ENCODE peak calls at places on chromosomes 16 and 17, in four cellular contexts. P is cardiac fibroblast, A is H1, W is sigmoid colon. B is an unnamed sample.

GRCh38 chr16:48426244-48427135 is 41.3 kb upstream of the SIAH1 start:
- DNase-seq in P (peak; percentile 28), A (no peak), W (no peak), B (no peak)

GRCh38 chr16:78894872-78895271 is 705.7 kb downstream of the MAF start:
- DNase-seq in P (no peak), A (no peak), W (no peak), B (no peak)

GRCh38 chr17:49696233-49696761 is 11.5 kb downstream of the SLC35B1 start:
- DNase-seq in P (no peak), A (no peak), W (no peak), B (peak; percentile 76)

GRCh38 chr16:10679921-10680320 is 14.8 kb downstream of the TEKT5 start:
- DNase-seq in P (no peak), A (no peak), W (no peak), B (no peak)

GRCh38 chr16:54779549-54779948 is 151.1 kb upstream of the IRX5 start:
- DNase-seq in P (no peak), A (no peak), W (no peak), B (no peak)

GRCh38 chr17:48121921-48122650 is 14.5 kb downstream of the SNX11 start:
- DNase-seq in P (no peak), A (no peak), W (no peak), B (no peak)

GRCh38 chr17:27996157-27997043 is 46.1 kb upstream of the NLK start:
- DNase-seq in P (no peak), A (no peak), W (no peak), B (no peak)

GRCh38 chr16:400061-400540 is 1.6 kb upstream of the DECR2 start:
- DNase-seq in P (no peak), A (no peak), W (no peak), B (no peak)

GRCh38 chr17:20092292-20092867 is 83.2 kb downstream of the SPECC1 start:
- DNase-seq in P (peak; percentile 54), A (no peak), W (no peak), B (no peak)

GRCh38 chr16:9012848-9013507 is 49.3 kb upstream of the USP7 start:
- DNase-seq in P (no peak), A (peak; percentile 82), W (no peak), B (no peak)

GRCh38 chr16:89970011-89970410 is 21.5 kb downstream of the DEF8 start:
- DNase-seq in P (no peak), A (no peak), W (no peak), B (no peak)

GRCh38 chr17:57861000-57861736 is 11.3 kb upstream of the MRPS23 start:
- DNase-seq in P (peak; percentile 27), A (no peak), W (peak; percentile 85), B (no peak)

GRCh38 chr17:68391561-68392268 is 65.6 kb downstream of the WIPI1 start:
- DNase-seq in P (no peak), A (no peak), W (peak; percentile 69), B (no peak)

GRCh38 chr16:77359065-77359502 is 75.8 kb downstream of the ADAMTS18 start:
- DNase-seq in P (peak; percentile 89), A (no peak), W (no peak), B (no peak)

GRCh38 chr16:24054649-24055560 is 201.2 kb upstream of the CACNG3 start:
- DNase-seq in P (no peak), A (no peak), W (no peak), B (no peak)

GRCh38 chr17:6098050-6098449 is 27.9 kb downstream of the WSCD1 start:
- DNase-seq in P (no peak), A (no peak), W (peak; percentile 27), B (no peak)

GRCh38 chr16:50467943-50468748 is 80.0 kb upstream of the NKD1 start:
- DNase-seq in P (no peak), A (no peak), W (peak; percentile 62), B (no peak)

GRCh38 chr17:78697846-78698343 is 84.2 kb downstream of the CYTH1 start:
- DNase-seq in P (no peak), A (no peak), W (no peak), B (no peak)

GRCh38 chr16:11133344-11133921 is 122.6 kb downstream of the SOCS1 start:
- DNase-seq in P (peak; percentile 97), A (no peak), W (peak; percentile 95), B (no peak)

GRCh38 chr17:34519286-34519685 is 60.1 kb upstream of the TMEM132E start:
- DNase-seq in P (no peak), A (peak; percentile 25), W (no peak), B (no peak)

GRCh38 chr17:39235555-39236221 is 9.9 kb upstream of the STAC2 start:
- DNase-seq in P (peak; percentile 70), A (peak; percentile 49), W (no peak), B (peak; percentile 31)

GRCh38 chr17:50381260-50381815 is 8.3 kb downstream of the EME1 start:
- DNase-seq in P (no peak), A (no peak), W (no peak), B (no peak)

GRCh38 chr17:71727723-71728122 is 393.1 kb upstream of the SOX9 start:
- DNase-seq in P (no peak), A (no peak), W (no peak), B (no peak)

GRCh38 chr17:27241346-27241946 is 52.5 kb upstream of the WSB1 start:
- DNase-seq in P (peak; percentile 50), A (no peak), W (no peak), B (no peak)

GRCh38 chr16:4640572-4641305 is 16.1 kb downstream of the MGRN1 start:
- DNase-seq in P (no peak), A (no peak), W (no peak), B (no peak)

GRCh38 chr16:77585852-77586251 is 136.5 kb upstream of the NUDT7 start:
- DNase-seq in P (peak; percentile 75), A (no peak), W (no peak), B (no peak)

GRCh38 chr17:76561332-76561731 is 21.5 kb downstream of the PRCD start:
- DNase-seq in P (no peak), A (no peak), W (no peak), B (no peak)

GRCh38 chr17:4672055-4672630 is 30.7 kb upstream of the ALOX15 start:
- DNase-seq in P (no peak), A (no peak), W (no peak), B (no peak)

GRCh38 chr16:74574146-74574545 is 32.8 kb downstream of the GLG1 start:
- DNase-seq in P (no peak), A (no peak), W (no peak), B (no peak)

GRCh38 chr17:73689596-73690275 is 45.5 kb upstream of the SDK2 start:
- DNase-seq in P (no peak), A (no peak), W (no peak), B (no peak)

GRCh38 chr17:46811978-46812583 is 6.4 kb downstream of the WNT3 start:
- DNase-seq in P (no peak), A (no peak), W (no peak), B (no peak)

GRCh38 chr17:16215002-16215272 is 397 bp downstream of the NCOR1 start:
- DNase-seq in P (peak; percentile 38), A (no peak), W (no peak), B (no peak)

GRCh38 chr16:58426960-58427359 is 34.7 kb downstream of the GINS3 start:
- DNase-seq in P (no peak), A (no peak), W (no peak), B (no peak)

GRCh38 chr17:51397361-51398127 is 137.2 kb downstream of the UTP18 start:
- DNase-seq in P (peak; percentile 43), A (no peak), W (no peak), B (no peak)

GRCh38 chr16:72013389-72013788 is 4.8 kb downstream of the DHODH start:
- DNase-seq in P (peak; percentile 30), A (no peak), W (no peak), B (no peak)
- H3K4me3 ChIP-seq in P (no peak overlapping the region), A (no peak overlapping the region), W (no peak overlapping the region), B (no peak overlapping the region)

GRCh38 chr17:80453126-80453979 is 23.1 kb downstream of the NPTX1 start:
- DNase-seq in P (no peak), A (no peak), W (no peak), B (no peak)
- H3K4me3 ChIP-seq in P (peak overlapping the region; percentile 70), A (peak overlapping the region; percentile 81), W (no peak overlapping the region), B (peak overlapping the region; percentile 63)

DNA sequence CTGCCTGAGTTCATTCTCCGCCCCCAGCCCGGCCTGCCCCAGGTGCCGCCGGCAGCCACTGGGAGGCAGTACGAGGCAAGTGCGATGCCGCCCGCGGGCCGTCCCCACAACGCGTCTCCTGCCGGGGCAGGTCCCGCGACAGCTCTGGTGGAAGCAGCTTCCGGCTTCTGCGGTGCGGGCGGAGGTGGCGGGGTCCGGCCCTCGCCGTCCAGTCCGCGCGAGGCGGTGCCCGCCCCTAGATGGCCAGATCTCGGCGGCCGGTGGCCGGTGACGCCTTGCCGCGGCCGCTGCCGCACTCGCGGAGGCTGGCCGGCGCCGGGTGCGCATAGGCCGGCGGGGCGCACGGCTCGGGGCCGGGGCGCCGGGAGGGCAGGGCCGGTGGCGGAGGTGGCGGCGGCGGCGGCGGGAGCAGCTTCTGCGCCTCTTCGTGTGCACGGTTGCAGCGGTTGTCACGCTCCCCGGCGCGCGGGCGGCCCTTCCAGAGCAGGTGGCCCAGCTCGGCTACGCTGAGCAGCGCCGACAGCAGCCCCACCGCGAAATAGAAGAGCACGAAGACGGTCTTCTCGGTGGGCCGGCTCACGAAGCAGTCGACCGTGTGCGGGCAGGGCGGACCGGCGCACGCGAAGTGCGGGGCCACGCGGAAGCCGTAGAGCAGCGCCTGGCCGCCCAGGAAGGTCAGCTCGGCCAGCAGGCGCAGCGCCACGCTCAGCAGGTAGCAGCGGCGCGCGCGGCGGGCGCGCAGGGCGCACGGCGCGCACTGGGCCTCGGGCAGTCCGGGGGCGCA is 1.6 kb downstream of the GJD3 start:
- DNase-seq in P (peak; percentile 76), A (no peak), W (peak; percentile 79), B (no peak)
- H3K4me3 ChIP-seq in P (peak overlapping the region; percentile 64), A (peak overlapping the region; percentile 21), W (peak overlapping the region; percentile 61), B (peak overlapping the region; percentile 61)

GRCh38 chr16:85254051-85254450 is 141.8 kb upstream of the CIBAR2 start:
- DNase-seq in P (no peak), A (no peak), W (no peak), B (no peak)

GRCh38 chr16:85254921-85255320 is 142.6 kb upstream of the CIBAR2 start:
- DNase-seq in P (no peak), A (no peak), W (no peak), B (no peak)

GRCh38 chr16:85257483-85257882 is 145.2 kb upstream of the CIBAR2 start:
- DNase-seq in P (no peak), A (no peak), W (no peak), B (no peak)

GRCh38 chr16:85256190-85256739 is 144.0 kb upstream of the CIBAR2 start:
- DNase-seq in P (no peak), A (no peak), W (no peak), B (no peak)

GRCh38 chr16:85255777-85256176 is 143.5 kb upstream of the CIBAR2 start:
- DNase-seq in P (no peak), A (no peak), W (no peak), B (no peak)
- H3K4me3 ChIP-seq in P (no peak overlapping the region), A (no peak overlapping the region), W (no peak overlapping the region), B (no peak overlapping the region)

GRCh38 chr16:57041182-57042156 is 50.9 kb upstream of the CPNE2 start:
- DNase-seq in P (no peak), A (no peak), W (no peak), B (peak; percentile 77)
- H3K4me3 ChIP-seq in P (no peak overlapping the region), A (no peak overlapping the region), W (no peak overlapping the region), B (peak overlapping the region; percentile 40)

GRCh38 chr16:2926660-2927646 is 15.2 kb downstream of the FLYWCH1 start:
- DNase-seq in P (peak; percentile 91), A (no peak), W (peak; percentile 95), B (peak; percentile 60)
- H3K4me3 ChIP-seq in P (no peak overlapping the region), A (no peak overlapping the region), W (peak overlapping the region; percentile 19), B (no peak overlapping the region)